ENCODE peak calls at places on chromosomes 5 and 9, in five cellular contexts. L is osteoblast, Q is fibroblast of lung, Z is trophoblast cell, O is PC-3. I is an unnamed sample.

GRCh38 chr5:68088302-68088701 is 127.3 kb upstream of the PIK3R1 start:
- DNase-seq in L (peak), Q (peak), Z (no peak), O (no peak), I (no peak)

GRCh38 chr5:78638423-78638822 is 10.1 kb downstream of the LHFPL2 start:
- DNase-seq in L (peak), Q (peak), Z (no peak), O (peak), I (no peak)

GRCh38 chr5:112226215-112226614 is 192.9 kb downstream of the EPB41L4A start:
- DNase-seq in L (no peak), Q (no peak), Z (no peak), O (no peak), I (no peak)

GRCh38 chr5:140250386-140250785 is 52.5 kb downstream of the PFDN1 start:
- DNase-seq in L (no peak), Q (no peak), Z (no peak), O (no peak), I (no peak)

GRCh38 chr9:79196606-79197005 is 375.2 kb upstream of the TLE4 start:
- DNase-seq in L (no peak), Q (peak), Z (no peak), O (no peak), I (no peak)

GRCh38 chr5:129460951-129461815 is 1.1 kb downstream of the ADAMTS19 start:
- DNase-seq in L (peak), Q (peak), Z (peak), O (peak), I (peak)

GRCh38 chr5:178551059-178551458 is 39.1 kb downstream of the COL23A1 start:
- DNase-seq in L (no peak), Q (peak), Z (no peak), O (peak), I (no peak)

GRCh38 chr5:68074633-68075032 is 140.9 kb upstream of the PIK3R1 start:
- DNase-seq in L (no peak), Q (no peak), Z (no peak), O (no peak), I (no peak)

GRCh38 chr9:26945591-26945990 is 1.5 kb downstream of the PLAA start:
- DNase-seq in L (peak), Q (no peak), Z (no peak), O (no peak), I (no peak)

DNA sequence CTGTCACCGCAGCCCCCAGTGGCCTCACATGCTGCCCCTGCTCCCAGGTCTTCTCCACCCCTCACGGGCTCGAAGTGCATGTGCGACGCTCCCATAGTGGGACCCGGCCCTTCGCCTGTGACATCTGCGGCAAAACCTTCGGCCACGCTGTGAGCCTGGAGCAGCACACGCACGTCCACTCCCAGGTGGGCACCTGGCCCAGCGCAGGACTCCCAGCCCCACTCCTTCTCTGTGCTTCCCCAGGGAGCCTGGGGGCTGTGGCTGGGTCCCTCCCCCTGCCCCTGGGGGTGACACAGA is 10.5 kb downstream of the GFI1B start:
- DNase-seq in L (peak), Q (no peak), Z (no peak), O (no peak), I (no peak)
- H2AFZ ChIP-seq in L (no peak), Q (no peak), Z (no peak), O (no peak), I (no peak)

GRCh38 chr5:127942246-127943060 is 141.1 kb upstream of the SLC12A2 start:
- DNase-seq in L (no peak), Q (peak), Z (no peak), O (peak), I (no peak)
- H2AFZ ChIP-seq in L (no peak), Q (no peak), Z (no peak), O (peak), I (no peak)

GRCh38 chr5:57768771-57769170 is 286.2 kb upstream of the ACTBL2 start:
- DNase-seq in L (peak), Q (no peak), Z (no peak), O (no peak), I (no peak)
- H2AFZ ChIP-seq in L (peak), Q (peak), Z (no peak), O (no peak), I (no peak)

DNA sequence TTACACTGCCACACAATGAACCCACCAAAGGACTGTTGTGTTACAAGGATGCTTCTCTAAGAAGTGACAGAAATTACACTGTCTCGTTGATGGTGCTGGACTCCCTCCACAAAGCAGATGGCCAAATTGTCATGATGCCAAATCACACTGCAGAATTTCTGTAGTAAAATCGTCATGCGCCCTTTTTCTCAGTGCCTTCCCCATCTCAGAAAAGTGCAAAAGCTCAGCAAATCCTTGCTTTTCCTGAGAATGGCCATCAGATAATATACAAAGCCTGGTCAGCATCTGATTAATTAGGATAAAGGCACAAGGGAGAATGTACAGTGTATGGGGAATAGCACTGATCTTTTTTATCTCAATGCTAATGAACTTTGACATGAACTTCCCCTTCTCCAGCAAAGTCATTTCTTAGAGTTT is 545.8 kb downstream of the CSNK1G3 start:
- DNase-seq in L (no peak), Q (no peak), Z (no peak), O (no peak), I (no peak)
- H2AFZ ChIP-seq in L (no peak), Q (no peak), Z (no peak), O (no peak), I (no peak)